ENCODE peak calls at places on chromosomes 13 and 19, in seven cellular contexts. I is left ventricle myocardium inferior, E is ovary, J is K562, L is GM23248, G is tibial nerve, O is right lobe of liver. D is an unnamed sample.

GRCh38 chr13:75934889-75935288 is 298.8 kb downstream of the LMO7 start:
- DNase-seq in I (no peak), E (no peak), J (no peak), L (peak; percentile 12), G (no peak), O (no peak), D (no peak)

GRCh38 chr19:46715620-46716012 is 1.3 kb downstream of the PRKD2 start:
- DNase-seq in I (no peak), E (no peak), J (no peak), L (no peak), G (no peak), O (no peak), D (no peak)

GRCh38 chr13:36130542-36131214 is 504 bp downstream of the DCLK1 start:
- DNase-seq in I (peak; percentile 30), E (peak; percentile 31), J (no peak), L (peak; percentile 38), G (peak; percentile 21), O (no peak), D (peak; percentile 84)

GRCh38 chr13:114282143-114282685 is 813 bp downstream of the UPF3A start:
- DNase-seq in I (peak; percentile 21), E (peak; percentile 53), J (peak; percentile 56), L (peak; percentile 90), G (no peak), O (peak; percentile 54), D (peak; percentile 90)

GRCh38 chr19:6215701-6216235 is 64.0 kb downstream of the MLLT1 start:
- DNase-seq in I (no peak), E (peak; percentile 52), J (no peak), L (no peak), G (no peak), O (no peak), D (no peak)

GRCh38 chr19:13885826-13886365 is 9.0 kb downstream of the NANOS3 start:
- DNase-seq in I (no peak), E (no peak), J (no peak), L (no peak), G (no peak), O (no peak), D (no peak)

GRCh38 chr19:41934849-41935374 is 6.7 kb upstream of the ERFL start:
- DNase-seq in I (peak; percentile 56), E (peak; percentile 61), J (peak; percentile 87), L (peak; percentile 60), G (peak; percentile 72), O (peak; percentile 64), D (peak; percentile 66)

GRCh38 chr13:53198699-53199098 is 170.1 kb downstream of the OLFM4 start:
- DNase-seq in I (no peak), E (no peak), J (no peak), L (no peak), G (no peak), O (no peak), D (no peak)

GRCh38 chr13:21675095-21676007 is 4.5 kb downstream of the FGF9 start:
- DNase-seq in I (peak; percentile 32), E (peak; percentile 21), J (no peak), L (peak; percentile 25), G (no peak), O (no peak), D (peak; percentile 58)

GRCh38 chr19:55459950-55460657 is 1.3 kb downstream of the ISOC2 start:
- DNase-seq in I (no peak), E (no peak), J (peak; percentile 47), L (peak; percentile 50), G (no peak), O (no peak), D (no peak)

GRCh38 chr13:71304861-71305260 is 562.1 kb downstream of the DACH1 start:
- DNase-seq in I (no peak), E (no peak), J (no peak), L (no peak), G (no peak), O (no peak), D (no peak)

GRCh38 chr19:30684613-30685012 is 312.4 kb downstream of the ZNF536 start:
- DNase-seq in I (no peak), E (no peak), J (no peak), L (no peak), G (no peak), O (no peak), D (no peak)

GRCh38 chr13:100454876-100455275 is 133.7 kb downstream of the GGACT start:
- DNase-seq in I (no peak), E (no peak), J (no peak), L (peak; percentile 48), G (no peak), O (no peak), D (no peak)

GRCh38 chr19:55070755-55071502 is 4.7 kb upstream of the EPS8L1 start:
- DNase-seq in I (no peak), E (no peak), J (peak; percentile 67), L (peak; percentile 72), G (no peak), O (no peak), D (no peak)

GRCh38 chr19:51271015-51271600 is 20.2 kb downstream of the SIGLECL1 start:
- DNase-seq in I (peak; percentile 17), E (no peak), J (no peak), L (no peak), G (no peak), O (no peak), D (peak; percentile 73)

GRCh38 chr19:43618921-43619261 is 538 bp downstream of the ZNF428 start:
- DNase-seq in I (no peak), E (no peak), J (peak; percentile 77), L (peak; percentile 68), G (no peak), O (peak; percentile 29), D (peak; percentile 43)

GRCh38 chr19:56217039-56217949 is 15.2 kb downstream of the ZSCAN5C start:
- DNase-seq in I (peak; percentile 15), E (peak; percentile 14), J (no peak), L (peak; percentile 61), G (no peak), O (peak; percentile 42), D (no peak)

GRCh38 chr19:47369923-47370625 is 21.0 kb downstream of the DHX34 start:
- DNase-seq in I (no peak), E (no peak), J (no peak), L (peak; percentile 85), G (no peak), O (no peak), D (no peak)

GRCh38 chr13:44576396-44577235 is 486 bp upstream of the TSC22D1 start:
- DNase-seq in I (peak; percentile 25), E (peak; percentile 59), J (peak; percentile 17), L (peak; percentile 58), G (no peak), O (peak; percentile 37), D (no peak)

GRCh38 chr13:67520886-67521285 is 290.8 kb upstream of the PCDH9 start:
- DNase-seq in I (no peak), E (no peak), J (no peak), L (no peak), G (no peak), O (no peak), D (no peak)

GRCh38 chr19:45746866-45747265 is 13.6 kb downstream of the MEIOSIN start:
- DNase-seq in I (no peak), E (no peak), J (no peak), L (no peak), G (no peak), O (no peak), D (no peak)

GRCh38 chr19:49906879-49907564 is 10.3 kb upstream of the IL4I1 start:
- DNase-seq in I (no peak), E (no peak), J (no peak), L (no peak), G (no peak), O (no peak), D (no peak)
- H3K4me1 ChIP-seq in I (peaks cover 9% of the 10 kb centered on the region), E (no peaks in the 10 kb centered on the region), J (no peaks in the 10 kb centered on the region), L (no peaks in the 10 kb centered on the region), G (no peaks in the 10 kb centered on the region), O (peaks cover 11% of the 10 kb centered on the region), D (peaks cover 8% of the 10 kb centered on the region)

GRCh38 chr13:106683179-106683578 is 115.2 kb upstream of the ARGLU1 start:
- DNase-seq in I (no peak), E (no peak), J (no peak), L (no peak), G (no peak), O (no peak), D (no peak)
- H3K4me1 ChIP-seq in I (peaks cover 32% of the 10 kb centered on the region), E (peaks cover 1% of the 10 kb centered on the region), J (no peaks in the 10 kb centered on the region), L (no peaks in the 10 kb centered on the region), G (no peaks in the 10 kb centered on the region), O (peaks cover 3% of the 10 kb centered on the region), D (peaks cover 15% of the 10 kb centered on the region)

GRCh38 chr13:91106565-91106964 is 240.9 kb upstream of the MIR17HG start:
- DNase-seq in I (no peak), E (no peak), J (no peak), L (no peak), G (no peak), O (no peak), D (no peak)

GRCh38 chr13:91105270-91105669 is 242.2 kb upstream of the MIR17HG start:
- DNase-seq in I (no peak), E (no peak), J (no peak), L (no peak), G (no peak), O (no peak), D (no peak)

GRCh38 chr13:91112191-91112579 is 235.3 kb upstream of the MIR17HG start:
- DNase-seq in I (no peak), E (no peak), J (no peak), L (no peak), G (no peak), O (no peak), D (no peak)

GRCh38 chr13:91111476-91112190 is 235.9 kb upstream of the MIR17HG start:
- DNase-seq in I (no peak), E (no peak), J (no peak), L (no peak), G (no peak), O (no peak), D (no peak)

DNA sequence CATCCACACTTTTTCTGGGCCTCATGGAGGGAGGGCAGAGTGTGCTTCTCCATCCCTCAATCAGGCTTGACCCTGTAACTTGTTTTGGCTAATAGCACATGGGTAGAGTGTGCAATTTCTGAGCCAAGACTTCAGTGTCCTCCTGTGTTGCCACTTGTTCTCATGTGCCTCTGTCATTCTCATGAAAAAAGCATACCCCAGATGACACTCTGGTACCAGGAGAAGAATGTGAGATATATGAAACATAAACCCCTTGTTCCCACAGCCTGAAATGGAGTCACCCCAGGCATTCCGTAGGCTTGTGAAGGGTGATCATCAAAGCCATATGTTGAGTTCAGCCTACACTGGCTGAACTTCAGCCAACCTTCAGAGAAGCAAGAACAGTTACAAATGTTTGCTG is 239.2 kb upstream of the MIR17HG start:
- DNase-seq in I (no peak), E (no peak), J (no peak), L (no peak), G (no peak), O (no peak), D (no peak)
- H3K4me1 ChIP-seq in I (no peaks in the 10 kb centered on the region), E (no peaks in the 10 kb centered on the region), J (no peaks in the 10 kb centered on the region), L (no peaks in the 10 kb centered on the region), G (no peaks in the 10 kb centered on the region), O (no peaks in the 10 kb centered on the region), D (no peaks in the 10 kb centered on the region)

GRCh38 chr13:50191004-50191403 is 175.8 kb downstream of the KCNRG start:
- DNase-seq in I (no peak), E (no peak), J (no peak), L (no peak), G (no peak), O (no peak), D (no peak)

GRCh38 chr13:50192272-50192813 is 177.1 kb downstream of the KCNRG start:
- DNase-seq in I (no peak), E (no peak), J (no peak), L (no peak), G (no peak), O (no peak), D (no peak)

GRCh38 chr13:50188696-50189095 is 173.5 kb downstream of the KCNRG start:
- DNase-seq in I (no peak), E (no peak), J (no peak), L (no peak), G (no peak), O (no peak), D (no peak)

GRCh38 chr13:50189450-50189849 is 174.2 kb downstream of the KCNRG start:
- DNase-seq in I (no peak), E (no peak), J (peak; percentile 43), L (no peak), G (no peak), O (no peak), D (no peak)

GRCh38 chr13:50187352-50188029 is 172.2 kb downstream of the KCNRG start:
- DNase-seq in I (no peak), E (no peak), J (no peak), L (no peak), G (no peak), O (no peak), D (no peak)
- H3K4me1 ChIP-seq in I (no peaks in the 10 kb centered on the region), E (no peaks in the 10 kb centered on the region), J (peaks cover 16% of the 10 kb centered on the region), L (no peaks in the 10 kb centered on the region), G (no peaks in the 10 kb centered on the region), O (no peaks in the 10 kb centered on the region), D (no peaks in the 10 kb centered on the region)

D was measured in upper lobe of left lung.